ENCODE peak calls at places on chromosomes 6 and 20, in five cellular contexts. R is neuronal stem cell, U is HCT116, H is IMR-90, I is hepatocyte. C is an unnamed sample.
A peak's percentile ranks its signal among the peaks of the same experiment; 100 is the strongest.

GRCh38 chr6:97669191-97669651 is 386.2 kb upstream of the MMS22L start:
- DNase-seq in R (peak; percentile 24), H (peak; percentile 24), U (no peak), I (peak; percentile 3), C (peak; percentile 28)

GRCh38 chr6:129753422-129753821 is 43.4 kb upstream of the ARHGAP18 start:
- DNase-seq in R (no peak), I (no peak), U (no peak), H (peak; percentile 70), C (no peak)

GRCh38 chr6:156396791-156397418 is 380.3 kb upstream of the ARID1B start:
- DNase-seq in U (no peak), I (no peak), R (no peak), H (no peak), C (no peak)

GRCh38 chr6:146433881-146434741 is 109.5 kb upstream of the RAB32 start:
- DNase-seq in I (peak; percentile 39), H (no peak), U (no peak), R (no peak), C (peak; percentile 8)

GRCh38 chr6:52641388-52641787 is 29.5 kb upstream of the TMEM14A start:
- DNase-seq in H (no peak), R (no peak), I (no peak), U (no peak), C (no peak)

GRCh38 chr6:56328366-56328765 is 81.0 kb upstream of the COL21A1 start:
- DNase-seq in I (no peak), H (no peak), U (no peak), R (no peak), C (no peak)

GRCh38 chr6:125717120-125717731 is 32.2 kb upstream of the HEY2 start:
- DNase-seq in I (no peak), H (no peak), U (no peak), R (no peak), C (no peak)

GRCh38 chr6:45697605-45698004 is 318.1 kb downstream of the CLIC5 start:
- DNase-seq in I (peak; percentile 61), H (peak; percentile 99), R (peak; percentile 18), U (peak; percentile 35), C (peak; percentile 100)

GRCh38 chr20:25012616-25013189 is 20.2 kb upstream of the APMAP start:
- DNase-seq in R (no peak), I (no peak), H (no peak), U (no peak), C (no peak)

GRCh38 chr6:153301602-153302001 is 170.5 kb upstream of the RGS17 start:
- DNase-seq in R (no peak), H (no peak), U (no peak), I (no peak), C (no peak)

GRCh38 chr6:43302126-43302525 is 4.1 kb downstream of the SLC22A7 start:
- DNase-seq in U (no peak), H (no peak), I (no peak), R (no peak), C (no peak)

GRCh38 chr20:64116541-64117423 is 9.4 kb upstream of the NPBWR2 start:
- DNase-seq in U (no peak), I (no peak), H (no peak), R (no peak), C (no peak)

GRCh38 chr20:44143896-44144295 is 43.1 kb downstream of the JPH2 start:
- DNase-seq in H (no peak), U (no peak), I (no peak), R (no peak), C (no peak)

GRCh38 chr6:11609324-11610071 is 71.9 kb downstream of the TMEM170B start:
- DNase-seq in U (no peak), H (peak; percentile 85), R (no peak), I (no peak), C (peak; percentile 98)

GRCh38 chr20:22403860-22404608 is 180.3 kb downstream of the FOXA2 start:
- DNase-seq in H (no peak), R (peak; percentile 20), U (no peak), I (peak; percentile 23), C (no peak)

GRCh38 chr20:19710336-19710721 is 47.7 kb upstream of the RIN2 start:
- DNase-seq in H (no peak), I (peak; percentile 58), R (no peak), U (no peak), C (peak; percentile 61)

GRCh38 chr6:135555550-135555949 is 58.0 kb upstream of the AHI1 start:
- DNase-seq in H (no peak), R (no peak), I (no peak), U (no peak), C (no peak)
- H3K9me3 ChIP-seq in H (no peaks in the 10 kb centered on the region), R (no peaks in the 10 kb centered on the region), I (no peaks in the 10 kb centered on the region), U (no peaks in the 10 kb centered on the region), C (no peaks in the 10 kb centered on the region)

GRCh38 chr6:79076881-79077641 is 993 bp downstream of the PHIP start:
- DNase-seq in U (peak; percentile 69), H (peak; percentile 95), R (peak; percentile 89), I (peak; percentile 95), C (peak; percentile 95)

GRCh38 chr6:79078057-79078969 is at the start of gene PHIP:
- DNase-seq in I (peak; percentile 95), U (peak; percentile 90), R (peak; percentile 96), H (peak; percentile 97), C (peak; percentile 98)

GRCh38 chr6:79073888-79074287 is 4.2 kb downstream of the PHIP start:
- DNase-seq in H (no peak), R (no peak), I (no peak), U (no peak), C (no peak)

GRCh38 chr6:79077680-79078056 is 386 bp downstream of the PHIP start:
- DNase-seq in I (peak; percentile 74), U (no peak), H (no peak), R (no peak), C (no peak)

DNA sequence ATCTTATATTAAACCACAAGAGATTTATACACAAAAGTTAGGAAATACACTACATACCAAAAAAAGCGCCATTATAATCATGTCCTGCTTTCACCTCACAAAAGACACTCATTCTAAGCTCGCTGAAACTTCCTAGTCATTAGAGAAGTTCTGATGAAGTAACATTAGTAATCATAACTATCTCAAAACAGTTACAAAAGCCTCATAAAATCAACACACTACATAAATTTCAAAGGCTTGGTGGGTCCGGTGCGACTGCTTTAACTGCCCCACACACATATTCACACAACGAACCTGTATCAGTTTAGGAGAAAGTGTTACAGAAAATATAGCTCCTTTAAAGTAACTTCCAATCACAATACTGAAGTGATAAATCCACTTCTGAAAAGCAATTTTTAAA is 1.9 kb downstream of the PHIP start:
- DNase-seq in R (no peak), H (peak; percentile 5), I (no peak), U (no peak), C (peak; percentile 17)
- H3K4me2 ChIP-seq in R (peak overlapping the region; percentile 18), H (peak overlapping the region; percentile 100), I (peak overlapping the region; percentile 86), U (peak overlapping the region; percentile 82), C (peak overlapping the region; percentile 90)

GRCh38 chr6:168645326-168645725 is 204.3 kb downstream of the SMOC2 start:
- DNase-seq in U (no peak), R (no peak), I (no peak), H (no peak), C (no peak)

GRCh38 chr6:168641455-168641854 is 200.5 kb downstream of the SMOC2 start:
- DNase-seq in I (no peak), H (no peak), R (no peak), U (no peak), C (no peak)

GRCh38 chr6:168640181-168640580 is 199.2 kb downstream of the SMOC2 start:
- DNase-seq in R (no peak), U (no peak), I (no peak), H (no peak), C (no peak)

GRCh38 chr6:168640738-168641137 is 199.8 kb downstream of the SMOC2 start:
- DNase-seq in U (no peak), H (no peak), R (no peak), I (no peak), C (no peak)

GRCh38 chr6:168643401-168643800 is 202.4 kb downstream of the SMOC2 start:
- DNase-seq in R (no peak), I (no peak), H (no peak), U (no peak), C (no peak)
- H3K9me3 ChIP-seq in R (no peaks in the 10 kb centered on the region), I (no peaks in the 10 kb centered on the region), H (peaks cover 53% of the 10 kb centered on the region), U (no peaks in the 10 kb centered on the region), C (no peaks in the 10 kb centered on the region)

GRCh38 chr6:113060664-113061063 is 713.5 kb downstream of the RFPL4B start:
- DNase-seq in R (no peak), H (no peak), I (no peak), U (no peak), C (no peak)

GRCh38 chr6:113067612-113068262 is 720.6 kb downstream of the RFPL4B start:
- DNase-seq in U (no peak), R (no peak), I (no peak), H (peak; percentile 62), C (peak; percentile 64)

GRCh38 chr6:113068569-113068968 is 721.4 kb downstream of the RFPL4B start:
- DNase-seq in U (no peak), H (no peak), R (no peak), I (no peak), C (no peak)

GRCh38 chr6:113065606-113066005 is 718.5 kb downstream of the RFPL4B start:
- DNase-seq in H (peak; percentile 43), I (no peak), U (no peak), R (peak; percentile 29), C (peak; percentile 52)
- H3K4me2 ChIP-seq in H (peak overlapping the region; percentile 29), I (no peak overlapping the region), U (no peak overlapping the region), R (no peak overlapping the region), C (no peak overlapping the region)

DNA sequence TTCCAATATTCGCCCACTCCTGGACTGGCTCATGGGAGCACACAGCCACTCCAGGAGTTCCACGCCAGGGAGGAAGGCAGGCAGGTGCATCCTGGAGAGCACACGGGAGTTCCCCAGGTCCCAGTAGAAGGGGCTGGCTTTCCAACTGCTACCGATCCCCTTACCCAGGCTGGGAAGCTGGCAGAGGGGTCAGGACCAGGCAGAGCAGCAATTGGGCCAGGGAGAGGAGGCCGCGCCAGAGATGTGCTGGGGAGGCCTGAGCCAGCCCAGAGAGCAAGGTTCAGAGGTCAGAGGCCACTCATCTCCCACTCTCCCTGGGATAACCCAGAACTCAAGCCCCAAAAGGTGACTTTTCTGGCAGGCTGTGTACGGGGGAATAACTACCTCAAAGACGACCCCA is 111.0 kb downstream of the DLL1 start:
- DNase-seq in R (no peak), H (no peak), I (no peak), U (no peak), C (no peak)
- H3K9me3 ChIP-seq in R (peaks cover 6% of the 10 kb centered on the region), H (peaks cover 28% of the 10 kb centered on the region), I (no peaks in the 10 kb centered on the region), U (no peaks in the 10 kb centered on the region), C (no peaks in the 10 kb centered on the region)

DNA sequence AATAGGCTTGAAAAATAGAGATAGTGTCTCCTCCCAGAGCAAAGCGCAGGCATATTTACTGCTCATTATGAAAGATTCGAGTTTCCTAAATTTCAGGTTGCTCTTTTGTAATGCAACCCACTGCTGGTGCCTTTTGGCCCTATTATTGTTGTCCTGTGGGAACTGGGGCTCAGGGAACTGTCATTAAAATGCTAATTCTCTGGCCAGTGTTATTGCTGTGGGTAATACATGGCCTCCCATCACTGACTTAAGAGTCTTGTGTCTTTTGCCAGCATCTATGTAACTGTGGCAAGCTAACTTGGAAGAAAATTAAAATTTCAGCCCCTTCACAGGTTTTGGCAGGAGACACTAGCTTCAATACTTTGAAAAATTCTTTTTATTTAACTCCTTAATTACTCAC is 754.1 kb upstream of the MAP3K7 start:
- DNase-seq in H (no peak), U (no peak), I (no peak), R (no peak), C (no peak)
- H3K4me2 ChIP-seq in H (no peak overlapping the region), U (no peak overlapping the region), I (no peak overlapping the region), R (no peak overlapping the region), C (no peak overlapping the region)

C was measured in fibroblast of lung.